ENCODE peak calls at places on chromosomes 4 and X, in seven cellular contexts. X, J, A, Q, G, S and V are unnamed samples.

GRCh38 chr4:6542951-6543350 is 32.0 kb upstream of the MAN2B2 start:
- DNase-seq in X (peak; percentile 25), J (no peak), A (no peak), Q (no peak), G (no peak), S (no peak), V (no peak)

GRCh38 chr4:25144870-25145481 is 15.3 kb downstream of the SEPSECS start:
- DNase-seq in X (no peak), J (no peak), A (no peak), Q (no peak), G (no peak), S (peak; percentile 32), V (peak; percentile 10)

GRCh38 chr4:67019670-67020069 is 525.6 kb downstream of the CENPC start:
- DNase-seq in X (no peak), J (no peak), A (no peak), Q (no peak), G (no peak), S (no peak), V (no peak)

GRCh38 chrX:95058815-95059214 is 1384.8 kb downstream of the FAM133A start:
- DNase-seq in X (no peak), J (no peak), A (no peak), Q (no peak), G (no peak), S (peak; percentile 83), V (peak; percentile 57)

GRCh38 chr4:78337216-78337615 is 214.4 kb upstream of the ANXA3 start:
- DNase-seq in X (no peak), J (no peak), A (no peak), Q (no peak), G (no peak), S (peak; percentile 13), V (peak; percentile 42)

GRCh38 chr4:14196141-14196540 is 568.6 kb upstream of the BOD1L1 start:
- DNase-seq in X (no peak), J (no peak), A (peak; percentile 59), Q (no peak), G (peak; percentile 71), S (peak; percentile 39), V (peak; percentile 88)

GRCh38 chrX:153522259-153522658 is 4.8 kb downstream of the ATP2B3 start:
- DNase-seq in X (no peak), J (no peak), A (no peak), Q (no peak), G (peak; percentile 41), S (no peak), V (no peak)

GRCh38 chr4:92521941-92522340 is 218.2 kb downstream of the GRID2 start:
- DNase-seq in X (no peak), J (no peak), A (no peak), Q (no peak), G (no peak), S (no peak), V (no peak)

GRCh38 chr4:53479731-53480525 is 102.5 kb downstream of the FIP1L1 start:
- DNase-seq in X (no peak), J (no peak), A (no peak), Q (no peak), G (no peak), S (peak; percentile 72), V (peak; percentile 64)

GRCh38 chr4:185542626-185543336 is 7.5 kb upstream of the PDLIM3 start:
- DNase-seq in X (peak; percentile 65), J (peak; percentile 92), A (no peak), Q (no peak), G (no peak), S (no peak), V (no peak)

GRCh38 chr4:140851032-140851636 is 94.9 kb upstream of the TBC1D9 start:
- DNase-seq in X (no peak), J (peak; percentile 57), A (peak; percentile 44), Q (peak; percentile 22), G (peak; percentile 34), S (peak; percentile 56), V (peak; percentile 81)

GRCh38 chr4:119861731-119862130 is 204.9 kb downstream of the MAD2L1 start:
- DNase-seq in X (no peak), J (no peak), A (no peak), Q (no peak), G (no peak), S (no peak), V (no peak)

GRCh38 chrX:114267127-114267526 is 316.8 kb upstream of the HTR2C start:
- DNase-seq in X (no peak), J (no peak), A (no peak), Q (no peak), G (no peak), S (no peak), V (no peak)

GRCh38 chrX:44072631-44073030 is 99.4 kb upstream of the NDP start:
- DNase-seq in X (no peak), J (no peak), A (no peak), Q (no peak), G (no peak), S (no peak), V (no peak)

GRCh38 chr4:7703669-7704068 is 236.0 kb downstream of the AFAP1 start:
- DNase-seq in X (no peak), J (no peak), A (no peak), Q (no peak), G (no peak), S (no peak), V (no peak)

GRCh38 chr4:94408549-94409374 is 43.0 kb upstream of the PDLIM5 start:
- DNase-seq in X (no peak), J (no peak), A (no peak), Q (no peak), G (no peak), S (peak; percentile 48), V (peak; percentile 68)

GRCh38 chr4:115515379-115516171 is 402.2 kb upstream of the NDST4 start:
- DNase-seq in X (no peak), J (no peak), A (no peak), Q (peak; percentile 7), G (no peak), S (no peak), V (no peak)

GRCh38 chr4:184746532-184746870 is 12.6 kb upstream of the CENPU start:
- DNase-seq in X (no peak), J (peak; percentile 68), A (peak; percentile 54), Q (no peak), G (no peak), S (peak; percentile 73), V (peak; percentile 64)

GRCh38 chr4:183766140-183766539 is 107.0 kb downstream of the TRAPPC11 start:
- DNase-seq in X (no peak), J (no peak), A (no peak), Q (no peak), G (no peak), S (no peak), V (no peak)

GRCh38 chr4:57110635-57111546 is 706 bp upstream of the IGFBP7 start:
- DNase-seq in X (no peak), J (peak; percentile 61), A (no peak), Q (peak; percentile 12), G (peak; percentile 26), S (peak; percentile 55), V (peak; percentile 70)

GRCh38 chr4:3036131-3036952 is 38.0 kb downstream of the HTT-AS start:
- DNase-seq in X (no peak), J (no peak), A (no peak), Q (no peak), G (no peak), S (no peak), V (no peak)

GRCh38 chrX:48468693-48469691 is 1.1 kb downstream of the SLC38A5 start:
- DNase-seq in X (no peak), J (no peak), A (no peak), Q (peak; percentile 25), G (peak; percentile 48), S (no peak), V (no peak)

GRCh38 chrX:72021975-72022374 is 109.7 kb downstream of the RTL5 start:
- DNase-seq in X (no peak), J (no peak), A (no peak), Q (no peak), G (peak; percentile 47), S (no peak), V (no peak)
- TF ChIP-seq CTCF in X (no peak), J (no peak), A (no peak), Q (peak; percentile 70), G (peak; percentile 45), S (peak; percentile 73), V (peak; percentile 44)

DNA sequence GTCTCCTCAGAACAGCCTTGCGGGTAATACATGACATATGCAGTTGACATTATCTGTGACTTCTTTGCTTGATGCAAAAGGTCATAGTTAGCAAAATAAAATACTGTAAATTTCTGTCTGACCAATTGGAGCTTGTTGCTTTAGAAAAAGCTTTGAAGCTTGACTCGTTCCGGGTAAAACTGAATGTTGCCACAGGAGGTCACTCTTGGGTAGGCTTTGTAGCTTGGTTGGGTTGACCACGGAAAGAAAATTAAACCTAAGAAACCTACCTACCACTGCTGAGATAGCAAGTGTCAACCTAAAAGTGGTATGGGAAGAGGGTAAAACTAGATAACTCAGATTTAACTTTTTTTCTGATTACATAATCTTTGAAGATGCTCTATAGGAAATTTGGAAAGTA is 23.2 kb downstream of the PRPS2 start:
- DNase-seq in X (no peak), J (no peak), A (peak; percentile 60), Q (peak; percentile 35), G (peak; percentile 28), S (peak; percentile 47), V (peak; percentile 72)
- TF ChIP-seq CTCF in X (no peak), J (peak; percentile 47), A (peak; percentile 27), Q (peak; percentile 63), G (peak; percentile 28), S (peak; percentile 73), V (peak; percentile 37)

GRCh38 chr4:22870847-22871246 is 178.1 kb downstream of the GBA3 start:
- DNase-seq in X (no peak), J (no peak), A (no peak), Q (no peak), G (no peak), S (no peak), V (no peak)

GRCh38 chr4:22873899-22874298 is 181.2 kb downstream of the GBA3 start:
- DNase-seq in X (no peak), J (no peak), A (no peak), Q (no peak), G (no peak), S (no peak), V (no peak)

GRCh38 chr4:22874334-22874912 is 181.7 kb downstream of the GBA3 start:
- DNase-seq in X (no peak), J (no peak), A (no peak), Q (no peak), G (no peak), S (no peak), V (no peak)

DNA sequence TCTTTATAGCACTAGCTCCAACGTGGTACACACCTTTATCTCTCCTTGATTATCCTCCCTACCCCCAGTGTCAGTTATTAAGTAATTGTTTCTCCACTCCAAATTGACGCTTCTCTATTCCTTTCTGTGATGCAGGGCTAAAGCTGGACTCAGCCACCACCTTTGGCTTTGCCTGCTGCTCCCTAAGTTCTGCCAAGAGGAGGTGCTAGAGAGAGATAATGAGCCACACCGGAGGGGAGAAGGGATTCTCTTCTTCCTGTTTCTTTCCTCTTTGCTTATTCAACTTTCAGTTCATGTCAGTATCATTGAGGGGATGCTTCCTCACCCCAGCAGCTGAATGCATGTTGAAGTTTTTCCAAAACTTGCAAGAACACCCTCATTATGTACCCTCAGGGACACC is 176.5 kb downstream of the GBA3 start:
- DNase-seq in X (no peak), J (no peak), A (no peak), Q (no peak), G (peak; percentile 20), S (no peak), V (no peak)
- TF ChIP-seq CTCF in X (no peak), J (no peak), A (no peak), Q (no peak), G (no peak), S (no peak), V (no peak)

GRCh38 chrX:33592398-33592797 is 381.0 kb upstream of the DMD start:
- DNase-seq in X (no peak), J (no peak), A (no peak), Q (no peak), G (no peak), S (no peak), V (no peak)
- TF ChIP-seq CTCF in X (no peak), J (no peak), A (no peak), Q (no peak), G (no peak), S (no peak), V (no peak)

GRCh38 chr4:144572660-144573059 is 73.3 kb upstream of the HHIP start:
- DNase-seq in X (no peak), J (no peak), A (no peak), Q (no peak), G (peak; percentile 44), S (no peak), V (no peak)
- TF ChIP-seq CTCF in X (no peak), J (no peak), A (no peak), Q (peak; percentile 48), G (no peak), S (peak; percentile 16), V (no peak)